ENCODE peak calls at places on chromosomes 11 and 22, in nine cellular contexts. Z is fibroblast of lung, T is Panc1, O is tibial artery, F is type B pancreatic cell, X is upper lobe of right lung, W is endothelial cell, S is AG09319, A is GM20000. R is an unnamed sample.

GRCh38 chr11:89487016-89487415 is 4.2 kb downstream of the NOX4 start:
- DNase-seq in Z (peak), T (no peak), O (no peak), F (no peak), X (no peak), W (no peak), S (no peak), A (no peak), R (no peak)

GRCh38 chr11:112364962-112365481 is 104.4 kb upstream of the PLET1 start:
- DNase-seq in Z (peak), T (peak), O (no peak), F (no peak), X (no peak), W (no peak), S (peak), A (no peak), R (no peak)

GRCh38 chr11:83641511-83641910 is 355.3 kb upstream of the CCDC90B start:
- DNase-seq in Z (peak), T (no peak), O (no peak), F (no peak), X (no peak), W (no peak), S (peak), A (no peak), R (no peak)

GRCh38 chr11:33730716-33731115 is 5.5 kb downstream of the CD59 start:
- DNase-seq in Z (no peak), T (no peak), O (no peak), F (no peak), X (no peak), W (no peak), S (no peak), A (no peak), R (no peak)

GRCh38 chr22:24419480-24419860 is 7.9 kb upstream of the ADORA2A start:
- DNase-seq in Z (no peak), T (no peak), O (no peak), F (no peak), X (no peak), W (no peak), S (no peak), A (no peak), R (no peak)

GRCh38 chr11:43845816-43846215 is 34.8 kb upstream of the ALKBH3 start:
- DNase-seq in Z (no peak), T (no peak), O (no peak), F (no peak), X (no peak), W (no peak), S (no peak), A (no peak), R (no peak)

GRCh38 chr22:24141586-24141985 is 39.7 kb upstream of the SUSD2 start:
- DNase-seq in Z (peak), T (no peak), O (no peak), F (no peak), X (no peak), W (no peak), S (no peak), A (peak), R (peak)

GRCh38 chr11:128324051-128324481 is 263.3 kb downstream of the ETS1 start:
- DNase-seq in Z (no peak), T (no peak), O (no peak), F (no peak), X (no peak), W (no peak), S (no peak), A (no peak), R (no peak)

GRCh38 chr11:28757725-28758515 is 649.7 kb downstream of the METTL15 start:
- DNase-seq in Z (peak), T (no peak), O (no peak), F (no peak), X (no peak), W (no peak), S (no peak), A (no peak), R (no peak)

GRCh38 chr22:50084570-50084969 is 656 bp downstream of the MLC1 start:
- DNase-seq in Z (no peak), T (no peak), O (no peak), F (no peak), X (no peak), W (no peak), S (no peak), A (peak), R (no peak)

DNA sequence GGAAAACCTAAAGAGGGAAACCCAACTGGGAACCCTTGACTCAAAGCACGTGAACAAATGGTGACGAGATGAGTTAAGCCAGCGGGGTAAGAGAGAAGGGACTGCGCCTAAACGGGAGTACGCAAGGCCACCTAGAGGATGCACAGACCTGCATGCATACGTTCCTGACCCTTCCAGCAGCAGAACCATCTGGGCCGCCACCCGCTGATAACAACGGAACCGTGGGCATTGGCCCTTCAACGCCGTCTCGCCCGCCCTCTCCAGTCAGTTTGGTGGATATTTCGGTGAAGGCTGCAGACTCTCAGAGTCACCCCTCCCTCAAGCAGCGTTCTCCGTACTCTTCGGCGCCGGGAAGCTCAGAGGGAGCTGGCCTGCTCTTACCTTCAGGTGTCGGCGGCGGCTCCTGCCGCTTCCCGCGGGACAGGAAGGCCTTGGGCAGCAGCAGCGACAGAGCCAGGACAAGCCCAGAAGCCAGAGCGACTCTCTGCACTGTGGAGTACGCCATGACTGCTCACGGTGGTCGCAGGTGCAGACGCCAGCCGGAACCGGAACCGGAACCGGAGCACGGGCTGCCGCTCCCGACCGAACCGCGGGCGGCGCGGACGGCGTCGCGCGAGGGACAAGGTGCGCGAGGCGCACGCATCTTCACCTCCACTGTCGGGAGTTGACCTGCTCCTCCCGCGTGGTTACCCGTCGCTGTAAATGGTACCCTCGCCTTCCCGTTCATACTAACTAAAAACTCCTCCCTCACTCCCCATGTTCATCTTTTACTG is at the start of gene RIC3:
- DNase-seq in Z (no peak), T (no peak), O (no peak), F (no peak), X (peak), W (peak), S (no peak), A (peak), R (peak)
- TF ChIP-seq CTCF in Z (no peak), T (no peak), O (no peak), F (peak), X (no peak), W (no peak), S (no peak), A (no peak), R (no peak)

DNA sequence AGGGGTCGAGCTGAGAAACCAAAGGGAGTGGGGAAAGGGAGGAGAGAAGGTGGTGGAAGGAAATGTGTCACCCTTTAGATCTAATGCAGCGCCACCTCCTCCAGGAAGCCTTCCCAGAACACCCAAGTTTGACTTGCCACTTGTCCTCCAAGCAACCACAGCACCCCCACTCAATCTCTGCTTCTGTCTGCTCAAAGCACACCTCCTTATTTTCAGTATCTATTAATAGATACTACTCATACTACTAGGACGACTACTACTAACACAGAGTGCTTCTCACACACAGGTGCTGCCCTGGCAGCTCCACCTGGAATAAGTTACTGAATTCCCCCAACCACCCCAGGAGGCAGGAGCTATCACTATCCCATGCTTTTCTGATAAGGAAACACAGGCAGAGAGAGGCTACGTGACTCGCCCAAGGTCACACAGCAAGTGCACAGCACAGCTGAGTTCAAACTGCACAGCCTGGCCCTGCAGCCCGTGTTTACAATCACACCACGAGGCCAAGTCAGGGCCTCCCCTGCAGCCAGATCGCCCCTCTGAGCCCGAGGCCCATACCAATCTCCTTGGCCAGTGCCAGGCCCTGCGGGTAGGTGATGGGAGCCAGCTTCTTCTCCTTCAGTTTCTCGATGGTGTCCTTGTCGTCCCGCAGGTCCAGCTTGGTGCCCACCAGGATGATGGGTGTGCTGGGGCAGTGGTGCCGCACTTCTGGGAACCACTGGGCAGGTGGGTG is 13.2 kb downstream of the RAC2 start:
- DNase-seq in Z (peak), T (no peak), O (peak), F (no peak), X (peak), W (no peak), S (no peak), A (no peak), R (peak)
- TF ChIP-seq CTCF in Z (no peak), T (no peak), O (no peak), F (no peak), X (no peak), W (no peak), S (no peak), A (no peak), R (no peak)

GRCh38 chr22:42074153-42074750 is at the start of gene PHETA2:
- DNase-seq in Z (peak), T (no peak), O (peak), F (no peak), X (peak), W (peak), S (no peak), A (peak), R (peak)
- TF ChIP-seq CTCF in Z (peak), T (no peak), O (peak), F (peak), X (peak), W (peak), S (peak), A (peak), R (peak)

GRCh38 chr11:75450236-75450635 is 17.2 kb upstream of the KLHL35 start:
- DNase-seq in Z (no peak), T (no peak), O (no peak), F (no peak), X (no peak), W (no peak), S (no peak), A (no peak), R (no peak)

GRCh38 chr11:75449776-75450175 is 16.8 kb upstream of the KLHL35 start:
- DNase-seq in Z (no peak), T (no peak), O (no peak), F (no peak), X (no peak), W (no peak), S (no peak), A (no peak), R (no peak)

GRCh38 chr11:75453916-75454655 is 21.1 kb upstream of the KLHL35 start:
- DNase-seq in Z (peak), T (no peak), O (peak), F (no peak), X (no peak), W (no peak), S (peak), A (no peak), R (no peak)

GRCh38 chr11:75449271-75449670 is 16.3 kb upstream of the KLHL35 start:
- DNase-seq in Z (no peak), T (no peak), O (no peak), F (no peak), X (no peak), W (no peak), S (no peak), A (no peak), R (no peak)

DNA sequence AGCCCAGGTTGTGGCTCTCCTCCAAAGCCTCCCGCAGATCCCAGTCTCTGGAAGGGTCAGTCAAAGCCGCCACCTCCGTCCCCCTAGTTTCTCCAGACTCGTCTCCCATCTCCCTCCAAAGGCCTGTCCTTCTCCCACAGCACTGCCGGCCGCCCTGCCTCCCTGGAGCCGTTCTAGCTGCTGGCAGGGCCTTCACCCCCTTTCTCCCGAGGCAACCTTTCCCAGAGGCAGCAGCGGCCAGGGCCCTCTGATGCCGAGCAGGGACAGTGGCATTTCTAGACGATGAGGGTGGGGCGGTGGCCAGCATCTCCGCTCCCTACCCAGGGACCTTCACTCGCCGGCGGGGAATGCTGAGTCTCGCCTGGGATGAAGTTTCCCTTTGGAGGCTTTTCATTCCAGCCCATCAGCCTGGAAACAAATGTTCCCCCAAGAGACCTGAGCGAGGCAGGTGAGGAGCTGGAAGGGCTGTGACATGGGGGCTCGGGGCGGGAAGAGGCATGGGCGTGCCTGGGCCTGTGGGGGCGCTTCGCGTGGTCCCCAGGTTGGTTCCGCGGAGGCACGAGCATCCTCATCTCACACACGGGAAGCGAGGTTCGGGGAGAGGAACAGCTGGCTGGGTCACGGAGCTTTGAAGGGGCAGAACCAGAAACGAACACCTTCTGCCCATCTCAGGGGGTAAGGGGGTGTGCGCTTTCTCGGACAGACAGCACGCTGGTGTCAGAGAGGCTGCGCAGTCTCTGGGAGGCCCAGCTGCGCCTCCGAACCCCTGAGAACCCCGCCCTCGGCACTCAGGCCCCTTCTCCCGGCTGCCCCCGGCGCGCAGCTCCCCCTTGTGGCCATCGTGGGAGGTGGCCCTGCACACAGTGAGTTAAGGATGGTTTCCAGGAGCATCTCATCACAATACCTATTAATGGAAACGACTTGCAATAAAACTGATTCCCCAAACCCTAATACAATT is 18.1 kb upstream of the KLHL35 start:
- DNase-seq in Z (no peak), T (no peak), O (no peak), F (no peak), X (no peak), W (peak), S (no peak), A (no peak), R (peak)
- TF ChIP-seq CTCF in Z (peak), T (peak), O (peak), F (peak), X (peak), W (peak), S (peak), A (peak), R (peak)

GRCh38 chr11:36054628-36055027 is 110.8 kb downstream of the LDLRAD3 start:
- DNase-seq in Z (no peak), T (no peak), O (no peak), F (no peak), X (no peak), W (no peak), S (no peak), A (no peak), R (no peak)

GRCh38 chr11:36057372-36058045 is 113.6 kb downstream of the LDLRAD3 start:
- DNase-seq in Z (no peak), T (no peak), O (no peak), F (no peak), X (no peak), W (no peak), S (peak), A (no peak), R (no peak)

GRCh38 chr11:36053901-36054300 is 110.0 kb downstream of the LDLRAD3 start:
- DNase-seq in Z (no peak), T (no peak), O (no peak), F (no peak), X (no peak), W (no peak), S (no peak), A (no peak), R (no peak)

GRCh38 chr11:36055356-36055755 is 111.5 kb downstream of the LDLRAD3 start:
- DNase-seq in Z (no peak), T (no peak), O (no peak), F (no peak), X (no peak), W (no peak), S (no peak), A (no peak), R (no peak)

DNA sequence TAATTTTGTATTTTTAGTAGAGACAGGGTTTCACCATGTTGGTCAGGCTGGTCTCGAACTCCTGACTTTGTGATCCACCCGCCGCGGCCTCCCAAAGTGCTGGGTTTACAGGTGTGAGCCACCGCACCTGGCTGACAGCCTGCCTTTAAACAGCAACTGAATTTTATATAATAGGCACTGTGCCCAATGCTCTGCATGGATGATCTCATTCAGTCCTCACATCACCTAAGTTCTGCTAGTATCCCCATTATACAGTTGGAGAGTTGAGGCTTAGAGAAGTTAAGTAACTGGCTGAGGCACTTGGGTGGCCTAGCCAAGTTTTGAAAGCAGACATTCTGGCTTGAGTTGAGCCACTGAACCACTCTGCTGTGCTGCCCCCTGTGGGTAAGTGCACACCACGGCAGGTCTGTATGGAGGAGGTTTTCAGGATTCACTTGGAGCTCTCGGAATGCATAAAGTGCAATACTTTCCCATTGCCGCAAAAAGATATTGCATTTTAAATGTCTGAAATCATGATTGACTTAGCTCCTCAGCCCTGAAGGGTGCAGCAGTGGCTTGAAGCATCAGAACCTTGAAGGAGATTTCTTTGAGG is 112.4 kb downstream of the LDLRAD3 start:
- DNase-seq in Z (no peak), T (no peak), O (no peak), F (no peak), X (no peak), W (peak), S (no peak), A (peak), R (peak)
- TF ChIP-seq CTCF in Z (peak), T (peak), O (no peak), F (peak), X (peak), W (peak), S (peak), A (peak), R (peak)

GRCh38 chr22:26822300-26822699 is 164.9 kb downstream of the MIAT start:
- DNase-seq in Z (no peak), T (no peak), O (no peak), F (no peak), X (no peak), W (no peak), S (no peak), A (no peak), R (no peak)

GRCh38 chr22:26812731-26813130 is 155.3 kb downstream of the MIAT start:
- DNase-seq in Z (no peak), T (no peak), O (no peak), F (no peak), X (no peak), W (no peak), S (no peak), A (no peak), R (no peak)

GRCh38 chr22:26821854-26822253 is 164.5 kb downstream of the MIAT start:
- DNase-seq in Z (no peak), T (no peak), O (peak), F (no peak), X (no peak), W (no peak), S (no peak), A (no peak), R (no peak)

DNA sequence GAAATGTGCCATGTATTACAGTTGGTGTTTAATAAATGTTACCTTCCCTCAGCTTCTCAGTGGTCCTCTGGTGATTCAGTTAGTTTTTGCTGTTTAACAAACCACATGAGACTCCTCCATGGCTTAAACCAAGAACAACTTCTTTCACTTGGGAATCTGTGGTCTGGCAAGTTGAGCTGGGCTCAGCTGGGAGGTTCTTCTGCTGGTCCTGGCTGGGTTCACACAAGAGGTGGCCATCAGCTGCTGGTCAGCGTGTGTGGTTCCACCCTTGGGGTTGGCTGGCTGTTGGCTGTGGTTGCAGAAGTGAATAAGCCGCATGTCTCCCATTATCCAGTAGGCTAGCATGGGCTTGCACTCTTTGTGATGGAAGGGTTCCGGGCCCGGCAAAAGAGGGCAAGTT is 160.5 kb downstream of the MIAT start:
- DNase-seq in Z (no peak), T (no peak), O (no peak), F (no peak), X (no peak), W (no peak), S (no peak), A (no peak), R (no peak)
- TF ChIP-seq CTCF in Z (no peak), T (no peak), O (no peak), F (no peak), X (no peak), W (no peak), S (no peak), A (no peak), R (no peak)

GRCh38 chr11:124934862-124935547 is 842 bp downstream of the HEPACAM start:
- DNase-seq in Z (peak), T (no peak), O (no peak), F (no peak), X (no peak), W (no peak), S (peak), A (no peak), R (no peak)
- TF ChIP-seq CTCF in Z (peak), T (no peak), O (no peak), F (peak), X (no peak), W (no peak), S (no peak), A (no peak), R (no peak)

GRCh38 chr11:125869526-125869925 is 17.9 kb upstream of the HYLS1 start:
- DNase-seq in Z (peak), T (no peak), O (no peak), F (no peak), X (no peak), W (no peak), S (no peak), A (no peak), R (no peak)

GRCh38 chr11:125873881-125874555 is 13.4 kb upstream of the HYLS1 start:
- DNase-seq in Z (no peak), T (no peak), O (no peak), F (no peak), X (no peak), W (no peak), S (no peak), A (no peak), R (no peak)

GRCh38 chr11:125871391-125872137 is 15.9 kb upstream of the HYLS1 start:
- DNase-seq in Z (peak), T (no peak), O (no peak), F (no peak), X (no peak), W (peak), S (no peak), A (no peak), R (no peak)

GRCh38 chr11:125872138-125872491 is 15.4 kb upstream of the HYLS1 start:
- DNase-seq in Z (no peak), T (no peak), O (no peak), F (no peak), X (no peak), W (no peak), S (no peak), A (no peak), R (no peak)

GRCh38 chr11:125874556-125875124 is 12.8 kb upstream of the HYLS1 start:
- DNase-seq in Z (peak), T (peak), O (no peak), F (no peak), X (no peak), W (peak), S (peak), A (peak), R (peak)
- TF ChIP-seq CTCF in Z (peak), T (peak), O (peak), F (peak), X (peak), W (peak), S (peak), A (peak), R (peak)